ENCODE peak calls at places on chromosomes 2 and 18, in five cellular contexts. One of them, this sample, is unnamed.

GRCh38 chr2:41737888-41738287 is 309.9 kb upstream of the PKDCC start:
- DNase-seq in stimulated activated CD8-positive, alpha-beta memory T cell treated with anti-CD3 and anti-CD28 coated beads, Interleukin-7, amount 100 ng/mL, for 24 hours: no peak
- DNase-seq in T-helper 2 cell: no peak
- DNase-seq in LoVo: no peak
- DNase-seq in fibroblast of lung: no peak
- DNase-seq in this sample: no peak

GRCh38 chr2:29223851-29224692 is 108.9 kb downstream of the CLIP4 start:
- DNase-seq in stimulated activated CD8-positive, alpha-beta memory T cell treated with anti-CD3 and anti-CD28 coated beads, Interleukin-7, amount 100 ng/mL, for 24 hours: no peak
- DNase-seq in T-helper 2 cell: no peak
- DNase-seq in LoVo: peak
- DNase-seq in fibroblast of lung: peak
- DNase-seq in this sample: peak

GRCh38 chr2:109370399-109370990 is 241.5 kb downstream of the SH3RF3 start:
- DNase-seq in stimulated activated CD8-positive, alpha-beta memory T cell treated with anti-CD3 and anti-CD28 coated beads, Interleukin-7, amount 100 ng/mL, for 24 hours: no peak
- DNase-seq in T-helper 2 cell: no peak
- DNase-seq in LoVo: no peak
- DNase-seq in fibroblast of lung: no peak
- DNase-seq in this sample: no peak

GRCh38 chr2:132373391-132374135 is 43.0 kb upstream of the GPR39 start:
- DNase-seq in stimulated activated CD8-positive, alpha-beta memory T cell treated with anti-CD3 and anti-CD28 coated beads, Interleukin-7, amount 100 ng/mL, for 24 hours: no peak
- DNase-seq in T-helper 2 cell: no peak
- DNase-seq in LoVo: no peak
- DNase-seq in fibroblast of lung: no peak
- DNase-seq in this sample: no peak

GRCh38 chr18:63183952-63184351 is 135.6 kb downstream of the BCL2 start:
- DNase-seq in stimulated activated CD8-positive, alpha-beta memory T cell treated with anti-CD3 and anti-CD28 coated beads, Interleukin-7, amount 100 ng/mL, for 24 hours: no peak
- DNase-seq in T-helper 2 cell: no peak
- DNase-seq in LoVo: no peak
- DNase-seq in fibroblast of lung: no peak
- DNase-seq in this sample: no peak

GRCh38 chr18:58223717-58224424 is 179.8 kb downstream of the NEDD4L start:
- DNase-seq in stimulated activated CD8-positive, alpha-beta memory T cell treated with anti-CD3 and anti-CD28 coated beads, Interleukin-7, amount 100 ng/mL, for 24 hours: no peak
- DNase-seq in T-helper 2 cell: no peak
- DNase-seq in LoVo: peak
- DNase-seq in fibroblast of lung: peak
- DNase-seq in this sample: no peak

GRCh38 chr2:47313141-47313691 is 89.7 kb upstream of the MSH2 start:
- DNase-seq in stimulated activated CD8-positive, alpha-beta memory T cell treated with anti-CD3 and anti-CD28 coated beads, Interleukin-7, amount 100 ng/mL, for 24 hours: no peak
- DNase-seq in T-helper 2 cell: no peak
- DNase-seq in LoVo: peak
- DNase-seq in fibroblast of lung: no peak
- DNase-seq in this sample: no peak

GRCh38 chr2:28392297-28393114 is at the start of gene FOSL2:
- DNase-seq in stimulated activated CD8-positive, alpha-beta memory T cell treated with anti-CD3 and anti-CD28 coated beads, Interleukin-7, amount 100 ng/mL, for 24 hours: peak
- DNase-seq in T-helper 2 cell: peak
- DNase-seq in LoVo: peak
- DNase-seq in fibroblast of lung: peak
- DNase-seq in this sample: peak

GRCh38 chr18:76363451-76364120 is 131.5 kb downstream of the ZNF516 start:
- DNase-seq in stimulated activated CD8-positive, alpha-beta memory T cell treated with anti-CD3 and anti-CD28 coated beads, Interleukin-7, amount 100 ng/mL, for 24 hours: no peak
- DNase-seq in T-helper 2 cell: no peak
- DNase-seq in LoVo: no peak
- DNase-seq in fibroblast of lung: peak
- DNase-seq in this sample: no peak

GRCh38 chr18:70132999-70133398 is 72.5 kb downstream of the RTTN start:
- DNase-seq in stimulated activated CD8-positive, alpha-beta memory T cell treated with anti-CD3 and anti-CD28 coated beads, Interleukin-7, amount 100 ng/mL, for 24 hours: no peak
- DNase-seq in T-helper 2 cell: no peak
- DNase-seq in LoVo: no peak
- DNase-seq in fibroblast of lung: peak
- DNase-seq in this sample: no peak

GRCh38 chr18:59697236-59697932 is at the start of gene CCBE1:
- DNase-seq in stimulated activated CD8-positive, alpha-beta memory T cell treated with anti-CD3 and anti-CD28 coated beads, Interleukin-7, amount 100 ng/mL, for 24 hours: peak
- DNase-seq in T-helper 2 cell: no peak
- DNase-seq in LoVo: peak
- DNase-seq in fibroblast of lung: peak
- DNase-seq in this sample: no peak

GRCh38 chr2:162826901-162827300 is 11.7 kb downstream of the KCNH7 start:
- DNase-seq in stimulated activated CD8-positive, alpha-beta memory T cell treated with anti-CD3 and anti-CD28 coated beads, Interleukin-7, amount 100 ng/mL, for 24 hours: no peak
- DNase-seq in T-helper 2 cell: no peak
- DNase-seq in LoVo: no peak
- DNase-seq in fibroblast of lung: no peak
- DNase-seq in this sample: no peak

GRCh38 chr2:144827404-144827803 is 307.5 kb upstream of the ZEB2 start:
- DNase-seq in stimulated activated CD8-positive, alpha-beta memory T cell treated with anti-CD3 and anti-CD28 coated beads, Interleukin-7, amount 100 ng/mL, for 24 hours: no peak
- DNase-seq in T-helper 2 cell: no peak
- DNase-seq in LoVo: no peak
- DNase-seq in fibroblast of lung: no peak
- DNase-seq in this sample: no peak

GRCh38 chr18:79533591-79533990 is 137.9 kb downstream of the NFATC1 start:
- DNase-seq in stimulated activated CD8-positive, alpha-beta memory T cell treated with anti-CD3 and anti-CD28 coated beads, Interleukin-7, amount 100 ng/mL, for 24 hours: no peak
- DNase-seq in T-helper 2 cell: no peak
- DNase-seq in LoVo: no peak
- DNase-seq in fibroblast of lung: no peak
- DNase-seq in this sample: no peak

GRCh38 chr2:237691908-237692600 is 64.7 kb downstream of the LRRFIP1 start:
- DNase-seq in stimulated activated CD8-positive, alpha-beta memory T cell treated with anti-CD3 and anti-CD28 coated beads, Interleukin-7, amount 100 ng/mL, for 24 hours: peak
- DNase-seq in T-helper 2 cell: peak
- DNase-seq in LoVo: peak
- DNase-seq in fibroblast of lung: peak
- DNase-seq in this sample: no peak

GRCh38 chr2:8882094-8882493 is 44.7 kb upstream of the KIDINS220 start:
- DNase-seq in stimulated activated CD8-positive, alpha-beta memory T cell treated with anti-CD3 and anti-CD28 coated beads, Interleukin-7, amount 100 ng/mL, for 24 hours: no peak
- DNase-seq in T-helper 2 cell: no peak
- DNase-seq in LoVo: no peak
- DNase-seq in fibroblast of lung: peak
- DNase-seq in this sample: no peak

GRCh38 chr2:86135653-86136052 is 29.6 kb downstream of the PTCD3 start:
- DNase-seq in stimulated activated CD8-positive, alpha-beta memory T cell treated with anti-CD3 and anti-CD28 coated beads, Interleukin-7, amount 100 ng/mL, for 24 hours: no peak
- DNase-seq in T-helper 2 cell: no peak
- DNase-seq in LoVo: no peak
- DNase-seq in fibroblast of lung: no peak
- DNase-seq in this sample: no peak

GRCh38 chr2:226660524-226660923 is 139.1 kb downstream of the IRS1 start:
- DNase-seq in stimulated activated CD8-positive, alpha-beta memory T cell treated with anti-CD3 and anti-CD28 coated beads, Interleukin-7, amount 100 ng/mL, for 24 hours: no peak
- DNase-seq in T-helper 2 cell: no peak
- DNase-seq in LoVo: no peak
- DNase-seq in fibroblast of lung: peak
- DNase-seq in this sample: no peak

GRCh38 chr2:143705108-143705686 is 576.0 kb downstream of the ARHGAP15 start:
- DNase-seq in stimulated activated CD8-positive, alpha-beta memory T cell treated with anti-CD3 and anti-CD28 coated beads, Interleukin-7, amount 100 ng/mL, for 24 hours: no peak
- DNase-seq in T-helper 2 cell: no peak
- DNase-seq in LoVo: no peak
- DNase-seq in fibroblast of lung: peak
- DNase-seq in this sample: no peak

GRCh38 chr18:73724908-73725307 is 422.7 kb downstream of the FBXO15 start:
- DNase-seq in stimulated activated CD8-positive, alpha-beta memory T cell treated with anti-CD3 and anti-CD28 coated beads, Interleukin-7, amount 100 ng/mL, for 24 hours: no peak
- DNase-seq in T-helper 2 cell: no peak
- DNase-seq in LoVo: no peak
- DNase-seq in fibroblast of lung: peak
- DNase-seq in this sample: no peak

GRCh38 chr2:11502740-11503292 is 31.0 kb upstream of the GREB1 start:
- DNase-seq in stimulated activated CD8-positive, alpha-beta memory T cell treated with anti-CD3 and anti-CD28 coated beads, Interleukin-7, amount 100 ng/mL, for 24 hours: no peak
- DNase-seq in T-helper 2 cell: no peak
- DNase-seq in LoVo: no peak
- DNase-seq in fibroblast of lung: no peak
- DNase-seq in this sample: no peak

GRCh38 chr18:21453512-21453862 is 147.0 kb downstream of the ESCO1 start:
- DNase-seq in stimulated activated CD8-positive, alpha-beta memory T cell treated with anti-CD3 and anti-CD28 coated beads, Interleukin-7, amount 100 ng/mL, for 24 hours: no peak
- DNase-seq in T-helper 2 cell: no peak
- DNase-seq in LoVo: no peak
- DNase-seq in fibroblast of lung: no peak
- DNase-seq in this sample: no peak

GRCh38 chr2:223900531-223900930 is 44.6 kb downstream of the WDFY1 start:
- DNase-seq in stimulated activated CD8-positive, alpha-beta memory T cell treated with anti-CD3 and anti-CD28 coated beads, Interleukin-7, amount 100 ng/mL, for 24 hours: no peak
- DNase-seq in T-helper 2 cell: no peak
- DNase-seq in LoVo: no peak
- DNase-seq in fibroblast of lung: no peak
- DNase-seq in this sample: no peak

GRCh38 chr2:169361706-169362345 is 508 bp downstream of the LRP2 start:
- DNase-seq in stimulated activated CD8-positive, alpha-beta memory T cell treated with anti-CD3 and anti-CD28 coated beads, Interleukin-7, amount 100 ng/mL, for 24 hours: no peak
- DNase-seq in T-helper 2 cell: no peak
- DNase-seq in LoVo: no peak
- DNase-seq in fibroblast of lung: no peak
- DNase-seq in this sample: no peak

GRCh38 chr2:69977208-69977607 is 15.8 kb upstream of the ASPRV1 start:
- DNase-seq in stimulated activated CD8-positive, alpha-beta memory T cell treated with anti-CD3 and anti-CD28 coated beads, Interleukin-7, amount 100 ng/mL, for 24 hours: no peak
- DNase-seq in T-helper 2 cell: no peak
- DNase-seq in LoVo: no peak
- DNase-seq in fibroblast of lung: no peak
- DNase-seq in this sample: no peak

GRCh38 chr2:15674637-15675455 is 83.2 kb downstream of the DDX1 start:
- DNase-seq in stimulated activated CD8-positive, alpha-beta memory T cell treated with anti-CD3 and anti-CD28 coated beads, Interleukin-7, amount 100 ng/mL, for 24 hours: no peak
- DNase-seq in T-helper 2 cell: no peak
- DNase-seq in LoVo: peak
- DNase-seq in fibroblast of lung: no peak
- DNase-seq in this sample: no peak

GRCh38 chr2:238593236-238593635 is 166.5 kb downstream of the ASB1 start:
- DNase-seq in stimulated activated CD8-positive, alpha-beta memory T cell treated with anti-CD3 and anti-CD28 coated beads, Interleukin-7, amount 100 ng/mL, for 24 hours: no peak
- DNase-seq in T-helper 2 cell: no peak
- DNase-seq in LoVo: no peak
- DNase-seq in fibroblast of lung: no peak
- DNase-seq in this sample: no peak

GRCh38 chr18:12811191-12811950 is 72.7 kb downstream of the PTPN2 start:
- DNase-seq in stimulated activated CD8-positive, alpha-beta memory T cell treated with anti-CD3 and anti-CD28 coated beads, Interleukin-7, amount 100 ng/mL, for 24 hours: no peak
- DNase-seq in T-helper 2 cell: no peak
- DNase-seq in LoVo: no peak
- DNase-seq in fibroblast of lung: peak
- DNase-seq in this sample: no peak

GRCh38 chr2:73101626-73102256 is 11.0 kb downstream of the RAB11FIP5 start:
- DNase-seq in stimulated activated CD8-positive, alpha-beta memory T cell treated with anti-CD3 and anti-CD28 coated beads, Interleukin-7, amount 100 ng/mL, for 24 hours: no peak
- DNase-seq in T-helper 2 cell: no peak
- DNase-seq in LoVo: no peak
- DNase-seq in fibroblast of lung: no peak
- DNase-seq in this sample: no peak

GRCh38 chr18:73645175-73645715 is 502.4 kb downstream of the FBXO15 start:
- DNase-seq in stimulated activated CD8-positive, alpha-beta memory T cell treated with anti-CD3 and anti-CD28 coated beads, Interleukin-7, amount 100 ng/mL, for 24 hours: no peak
- DNase-seq in T-helper 2 cell: no peak
- DNase-seq in LoVo: no peak
- DNase-seq in fibroblast of lung: no peak
- DNase-seq in this sample: no peak

This sample was measured in SK-N-MC.